ENCODE peak calls at places on chromosomes 4 and X, in seven cellular contexts. One of them, this sample, is unnamed.

GRCh38 chr4:179695175-179695574 is 2252.9 kb upstream of the AGA start:
- DNase-seq in spleen: no peak
- DNase-seq in HepG2: no peak
- DNase-seq in upper lobe of left lung: no peak
- DNase-seq in suprapubic skin: no peak
- DNase-seq in heart left ventricle: no peak
- DNase-seq in body of pancreas: no peak
- DNase-seq in this sample: no peak

GRCh38 chr4:148052448-148052847 is 320.6 kb downstream of the ARHGAP10 start:
- DNase-seq in heart left ventricle: no peak
- DNase-seq in spleen: no peak
- DNase-seq in suprapubic skin: no peak
- DNase-seq in HepG2: no peak
- DNase-seq in upper lobe of left lung: no peak
- DNase-seq in body of pancreas: no peak
- DNase-seq in this sample: no peak

GRCh38 chr4:5753766-5754528 is 42.9 kb downstream of the EVC start:
- DNase-seq in spleen: no peak
- DNase-seq in suprapubic skin: no peak
- DNase-seq in upper lobe of left lung: no peak
- DNase-seq in body of pancreas: no peak
- DNase-seq in HepG2: no peak
- DNase-seq in heart left ventricle: no peak
- DNase-seq in this sample: no peak

GRCh38 chrX:55142206-55142918 is 53.5 kb downstream of the PAGE2 start:
- DNase-seq in suprapubic skin: no peak
- DNase-seq in heart left ventricle: no peak
- DNase-seq in spleen: no peak
- DNase-seq in body of pancreas: peak; percentile 15
- DNase-seq in upper lobe of left lung: no peak
- DNase-seq in HepG2: peak; percentile 79
- DNase-seq in this sample: no peak

GRCh38 chr4:26321326-26322276 is 787 bp downstream of the RBPJ start:
- DNase-seq in HepG2: peak; percentile 5
- DNase-seq in suprapubic skin: no peak
- DNase-seq in upper lobe of left lung: peak; percentile 29
- DNase-seq in heart left ventricle: peak; percentile 32
- DNase-seq in spleen: peak; percentile 88
- DNase-seq in body of pancreas: no peak
- DNase-seq in this sample: peak; percentile 18

GRCh38 chr4:55617587-55618197 is 18.4 kb downstream of the NMU start:
- DNase-seq in body of pancreas: no peak
- DNase-seq in HepG2: no peak
- DNase-seq in heart left ventricle: no peak
- DNase-seq in upper lobe of left lung: no peak
- DNase-seq in spleen: no peak
- DNase-seq in suprapubic skin: no peak
- DNase-seq in this sample: no peak

GRCh38 chr4:13527192-13527982 is 16.9 kb downstream of the NKX3-2 start:
- DNase-seq in spleen: peak; percentile 70
- DNase-seq in heart left ventricle: no peak
- DNase-seq in upper lobe of left lung: no peak
- DNase-seq in body of pancreas: no peak
- DNase-seq in HepG2: no peak
- DNase-seq in suprapubic skin: no peak
- DNase-seq in this sample: no peak

GRCh38 chr4:165802452-165802851 is 70.6 kb upstream of the TLL1 start:
- DNase-seq in body of pancreas: no peak
- DNase-seq in suprapubic skin: no peak
- DNase-seq in heart left ventricle: no peak
- DNase-seq in HepG2: no peak
- DNase-seq in upper lobe of left lung: no peak
- DNase-seq in spleen: no peak
- DNase-seq in this sample: no peak

GRCh38 chrX:131741103-131741581 is 197.3 kb downstream of the OR13H1 start:
- DNase-seq in heart left ventricle: no peak
- DNase-seq in body of pancreas: no peak
- DNase-seq in suprapubic skin: no peak
- DNase-seq in spleen: peak; percentile 89
- DNase-seq in upper lobe of left lung: peak; percentile 82
- DNase-seq in HepG2: no peak
- DNase-seq in this sample: peak; percentile 91

GRCh38 chr4:52822583-52823477 is 39.3 kb upstream of the RASL11B start:
- DNase-seq in suprapubic skin: no peak
- DNase-seq in body of pancreas: peak; percentile 9
- DNase-seq in heart left ventricle: no peak
- DNase-seq in HepG2: no peak
- DNase-seq in upper lobe of left lung: no peak
- DNase-seq in spleen: no peak
- DNase-seq in this sample: no peak

GRCh38 chr4:145452447-145453162 is 29.0 kb upstream of the SMAD1 start:
- DNase-seq in upper lobe of left lung: no peak
- DNase-seq in heart left ventricle: no peak
- DNase-seq in suprapubic skin: no peak
- DNase-seq in body of pancreas: no peak
- DNase-seq in spleen: no peak
- DNase-seq in HepG2: no peak
- DNase-seq in this sample: no peak

DNA sequence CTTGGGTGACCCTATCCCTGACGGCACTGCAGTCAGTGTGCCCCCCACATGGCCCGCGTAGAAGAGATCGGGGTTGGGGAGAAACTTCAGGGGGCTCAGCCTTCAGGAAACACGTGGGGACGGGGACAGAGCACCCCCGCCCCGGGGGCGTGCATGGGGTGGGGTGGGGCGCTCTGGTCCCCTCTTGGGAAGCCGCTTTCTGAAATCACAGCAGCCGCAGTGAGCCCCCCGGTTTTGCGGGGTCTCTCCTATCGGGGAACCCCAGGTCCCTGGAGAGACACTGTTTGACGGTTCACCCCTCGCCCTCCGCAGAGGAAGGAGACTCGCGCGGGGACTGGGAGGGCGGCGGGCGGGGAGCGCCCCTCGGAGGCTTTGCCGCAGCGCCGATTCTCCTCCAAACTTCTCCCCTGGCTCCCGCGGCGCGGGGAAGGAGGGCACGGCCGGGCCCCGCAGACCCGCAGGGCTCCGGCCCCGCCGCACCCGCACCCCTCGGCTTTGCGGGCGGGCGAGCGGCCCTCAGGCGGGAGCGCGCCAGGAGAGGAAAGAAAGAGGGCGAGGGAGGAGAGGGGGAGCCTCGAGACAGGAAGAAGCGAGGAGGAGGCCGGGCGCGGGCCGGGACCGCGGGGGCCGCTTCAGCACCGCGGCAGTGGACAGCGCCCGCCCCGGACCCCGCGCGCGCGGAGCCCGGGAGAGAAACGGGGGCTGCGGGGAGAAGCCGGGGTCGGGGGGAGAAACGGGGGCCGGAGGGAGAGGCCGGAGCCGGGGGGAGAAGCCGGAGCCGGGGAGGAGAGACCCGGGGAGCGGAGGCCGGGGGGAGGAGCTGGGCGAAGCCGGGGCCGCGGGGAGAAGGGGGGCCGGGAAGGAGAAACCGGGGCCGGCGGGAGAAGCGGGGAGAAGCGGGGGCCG is 613 bp downstream of the CPLX1 start:
- DNase-seq in HepG2: no peak
- DNase-seq in upper lobe of left lung: no peak
- DNase-seq in body of pancreas: no peak
- DNase-seq in suprapubic skin: no peak
- DNase-seq in spleen: peak; percentile 73
- DNase-seq in heart left ventricle: no peak
- DNase-seq in this sample: no peak
- H3K27me3 ChIP-seq in HepG2: peaks cover 86% of the 10 kb centered on the region
- H3K27me3 ChIP-seq in upper lobe of left lung: peaks cover 22% of the 10 kb centered on the region
- H3K27me3 ChIP-seq in body of pancreas: peaks cover 21% of the 10 kb centered on the region
- H3K27me3 ChIP-seq in suprapubic skin: peaks cover 97% of the 10 kb centered on the region
- H3K27me3 ChIP-seq in spleen: peaks cover 96% of the 10 kb centered on the region
- H3K27me3 ChIP-seq in heart left ventricle: peaks cover 64% of the 10 kb centered on the region
- H3K27me3 ChIP-seq in this sample: no peaks in the 10 kb centered on the region

GRCh38 chrX:16712116-16712824 is at the start of gene CTPS2:
- DNase-seq in upper lobe of left lung: peak; percentile 73
- DNase-seq in heart left ventricle: peak; percentile 54
- DNase-seq in HepG2: peak; percentile 39
- DNase-seq in body of pancreas: peak; percentile 72
- DNase-seq in spleen: peak; percentile 88
- DNase-seq in suprapubic skin: peak; percentile 81
- DNase-seq in this sample: peak; percentile 74
- TF ChIP-seq POLR2A in upper lobe of left lung: no peak
- TF ChIP-seq POLR2A in heart left ventricle: no peak
- TF ChIP-seq POLR2A in HepG2: peak; percentile 66
- TF ChIP-seq POLR2A in body of pancreas: peak; percentile 45
- TF ChIP-seq POLR2A in spleen: no peak
- TF ChIP-seq POLR2A in suprapubic skin: no peak
- TF ChIP-seq POLR2A in this sample: peak; percentile 73

DNA sequence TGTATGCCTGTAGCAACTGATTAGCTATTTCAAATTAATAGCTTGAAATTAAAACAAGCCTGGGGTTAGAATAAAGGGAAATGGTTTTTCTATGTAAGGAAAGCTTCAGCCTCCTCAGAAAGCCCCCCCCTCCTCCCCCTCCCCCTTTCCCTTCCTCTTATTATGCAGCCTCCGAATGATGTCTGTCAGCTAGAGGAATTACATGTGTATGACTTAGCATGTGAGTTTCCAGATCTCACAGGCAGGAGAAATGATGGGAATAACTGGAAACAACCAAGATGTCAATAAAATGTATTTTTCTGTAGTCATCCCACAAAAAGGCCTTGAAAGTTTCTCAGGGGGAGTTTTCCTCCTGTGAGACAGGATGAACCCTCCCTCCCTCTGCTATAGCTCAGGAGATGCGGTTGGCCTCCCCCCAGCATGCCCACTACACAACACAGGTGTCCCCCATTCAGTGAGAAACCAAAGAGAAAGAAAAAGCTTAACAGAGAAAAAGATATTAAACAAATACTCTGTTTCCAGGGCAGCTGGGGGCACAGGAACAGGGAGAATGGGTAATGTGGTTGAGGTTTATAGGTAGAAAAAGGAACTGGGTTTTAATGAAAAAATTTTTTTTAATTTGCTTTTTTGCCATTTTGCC is 41.4 kb upstream of the RASGEF1B start:
- DNase-seq in body of pancreas: no peak
- DNase-seq in upper lobe of left lung: no peak
- DNase-seq in suprapubic skin: no peak
- DNase-seq in HepG2: no peak
- DNase-seq in heart left ventricle: no peak
- DNase-seq in spleen: peak; percentile 71
- DNase-seq in this sample: no peak
- H3K27ac ChIP-seq in body of pancreas: no peak overlapping the region
- H3K27ac ChIP-seq in upper lobe of left lung: no peak overlapping the region
- H3K27ac ChIP-seq in suprapubic skin: no peak overlapping the region
- H3K27ac ChIP-seq in HepG2: no peak overlapping the region
- H3K27ac ChIP-seq in heart left ventricle: no peak overlapping the region
- H3K27ac ChIP-seq in spleen: peak overlapping the region; percentile 32
- H3K27ac ChIP-seq in this sample: no peak overlapping the region

DNA sequence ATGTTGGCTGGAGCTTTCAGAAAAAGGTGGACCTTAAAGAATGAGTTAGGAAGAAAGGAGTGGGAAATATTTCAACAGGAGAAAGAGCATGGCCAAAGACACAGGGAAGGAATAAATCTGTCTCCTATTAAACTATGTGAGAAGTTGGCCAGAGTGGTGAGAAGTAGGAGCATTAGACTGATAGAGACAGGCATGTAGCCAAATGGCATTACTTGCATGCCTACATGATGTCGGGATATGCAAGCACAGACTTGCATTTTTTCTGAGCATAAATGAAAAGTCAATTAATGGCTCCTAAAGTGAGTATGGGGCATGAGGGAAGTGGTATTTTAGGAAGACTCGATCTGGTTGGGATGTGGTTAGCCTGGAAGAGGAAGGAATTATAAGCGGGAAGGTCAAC is 279.6 kb upstream of the PITX2 start:
- DNase-seq in body of pancreas: no peak
- DNase-seq in HepG2: no peak
- DNase-seq in suprapubic skin: no peak
- DNase-seq in spleen: no peak
- DNase-seq in heart left ventricle: no peak
- DNase-seq in upper lobe of left lung: no peak
- DNase-seq in this sample: no peak
- H3K27me3 ChIP-seq in body of pancreas: no peaks in the 10 kb centered on the region
- H3K27me3 ChIP-seq in HepG2: no peaks in the 10 kb centered on the region
- H3K27me3 ChIP-seq in suprapubic skin: no peaks in the 10 kb centered on the region
- H3K27me3 ChIP-seq in spleen: no peaks in the 10 kb centered on the region
- H3K27me3 ChIP-seq in heart left ventricle: no peaks in the 10 kb centered on the region
- H3K27me3 ChIP-seq in upper lobe of left lung: no peaks in the 10 kb centered on the region
- H3K27me3 ChIP-seq in this sample: no peaks in the 10 kb centered on the region

DNA sequence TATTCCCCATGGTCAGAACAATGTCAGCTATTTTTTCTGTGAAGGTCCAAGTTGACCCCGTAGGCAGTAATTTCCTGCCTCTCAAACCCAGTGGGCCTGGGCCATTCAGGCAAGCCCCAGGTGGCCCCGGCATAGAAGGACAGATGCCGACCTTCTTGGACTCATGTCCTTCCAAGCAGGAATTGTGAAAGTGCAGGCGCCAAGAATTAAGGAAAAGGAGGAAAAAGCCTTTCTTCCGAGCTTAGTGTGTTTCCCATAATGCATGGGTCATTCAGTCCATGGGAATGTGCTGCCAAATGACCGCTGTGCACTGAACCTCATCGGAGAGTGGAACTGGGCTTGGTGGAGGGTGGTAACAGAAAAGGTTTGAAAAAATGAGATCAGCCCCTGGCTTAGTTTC is 196.5 kb upstream of the HS3ST1 start:
- DNase-seq in upper lobe of left lung: no peak
- DNase-seq in HepG2: no peak
- DNase-seq in spleen: no peak
- DNase-seq in heart left ventricle: peak; percentile 54
- DNase-seq in body of pancreas: no peak
- DNase-seq in suprapubic skin: no peak
- DNase-seq in this sample: peak; percentile 49
- TF ChIP-seq POLR2A in upper lobe of left lung: no peak
- TF ChIP-seq POLR2A in HepG2: no peak
- TF ChIP-seq POLR2A in spleen: no peak
- TF ChIP-seq POLR2A in heart left ventricle: no peak
- TF ChIP-seq POLR2A in body of pancreas: no peak
- TF ChIP-seq POLR2A in suprapubic skin: no peak
- TF ChIP-seq POLR2A in this sample: no peak

GRCh38 chrX:93673056-93673868 is at the start of gene NAP1L3:
- DNase-seq in HepG2: peak; percentile 5
- DNase-seq in heart left ventricle: peak; percentile 69
- DNase-seq in suprapubic skin: peak; percentile 76
- DNase-seq in body of pancreas: peak; percentile 62
- DNase-seq in spleen: peak; percentile 82
- DNase-seq in upper lobe of left lung: peak; percentile 38
- DNase-seq in this sample: peak; percentile 67
- H3K27ac ChIP-seq in HepG2: no peak within 1 kb of the TSS
- H3K27ac ChIP-seq in heart left ventricle: peak within 1 kb of the TSS; percentile 69
- H3K27ac ChIP-seq in suprapubic skin: peak within 1 kb of the TSS; percentile 70
- H3K27ac ChIP-seq in body of pancreas: peak within 1 kb of the TSS; percentile 28
- H3K27ac ChIP-seq in spleen: peak within 1 kb of the TSS; percentile 75
- H3K27ac ChIP-seq in upper lobe of left lung: no peak within 1 kb of the TSS
- H3K27ac ChIP-seq in this sample: peak within 1 kb of the TSS; percentile 74